ENCODE peak calls at places on chromosomes 3 and 15, in five cellular contexts. One of them, this sample, is unnamed.
A peak's percentile ranks its signal among the peaks of the same experiment; 100 is the strongest.

GRCh38 chr3:36843065-36844051 is 79.0 kb upstream of the DCLK3 start:
- DNase-seq in breast epithelium: no peak
- DNase-seq in activated T-helper 1 cell treated with anti-CD3 and anti-CD28 coated beads, Interleukin-12 subunit alpha, Interleukin-12 subunit beta, Interleukin-2, Interleukin-4 antibody, amounts not matched to agents 30 ng/mL and 10 ng/mL and 1 ng/mL, durations not matched to agents 14 hours and 24 hours and 36 hours: peak; percentile 28
- DNase-seq in NCI-H524: peak; percentile 75
- DNase-seq in COR-L47: no peak
- DNase-seq in this sample: peak; percentile 46

GRCh38 chr3:64291345-64291744 is 66.1 kb upstream of the PRICKLE2 start:
- DNase-seq in breast epithelium: no peak
- DNase-seq in activated T-helper 1 cell treated with anti-CD3 and anti-CD28 coated beads, Interleukin-12 subunit alpha, Interleukin-12 subunit beta, Interleukin-2, Interleukin-4 antibody, amounts not matched to agents 30 ng/mL and 10 ng/mL and 1 ng/mL, durations not matched to agents 14 hours and 24 hours and 36 hours: no peak
- DNase-seq in NCI-H524: no peak
- DNase-seq in COR-L47: no peak
- DNase-seq in this sample: no peak

GRCh38 chr3:124542483-124542882 is 187.8 kb upstream of the UMPS start:
- DNase-seq in breast epithelium: no peak
- DNase-seq in activated T-helper 1 cell treated with anti-CD3 and anti-CD28 coated beads, Interleukin-12 subunit alpha, Interleukin-12 subunit beta, Interleukin-2, Interleukin-4 antibody, amounts not matched to agents 30 ng/mL and 10 ng/mL and 1 ng/mL, durations not matched to agents 14 hours and 24 hours and 36 hours: no peak
- DNase-seq in NCI-H524: no peak
- DNase-seq in COR-L47: no peak
- DNase-seq in this sample: no peak

GRCh38 chr3:190825389-190826016 is 37.0 kb downstream of the GMNC start:
- DNase-seq in breast epithelium: no peak
- DNase-seq in activated T-helper 1 cell treated with anti-CD3 and anti-CD28 coated beads, Interleukin-12 subunit alpha, Interleukin-12 subunit beta, Interleukin-2, Interleukin-4 antibody, amounts not matched to agents 30 ng/mL and 10 ng/mL and 1 ng/mL, durations not matched to agents 14 hours and 24 hours and 36 hours: no peak
- DNase-seq in NCI-H524: no peak
- DNase-seq in COR-L47: no peak
- DNase-seq in this sample: no peak

GRCh38 chr3:182723596-182723995 is 69.7 kb upstream of the ATP11B start:
- DNase-seq in breast epithelium: no peak
- DNase-seq in activated T-helper 1 cell treated with anti-CD3 and anti-CD28 coated beads, Interleukin-12 subunit alpha, Interleukin-12 subunit beta, Interleukin-2, Interleukin-4 antibody, amounts not matched to agents 30 ng/mL and 10 ng/mL and 1 ng/mL, durations not matched to agents 14 hours and 24 hours and 36 hours: no peak
- DNase-seq in NCI-H524: no peak
- DNase-seq in COR-L47: no peak
- DNase-seq in this sample: no peak

GRCh38 chr15:66995257-66995656 is 70.1 kb upstream of the SMAD3 start:
- DNase-seq in breast epithelium: no peak
- DNase-seq in activated T-helper 1 cell treated with anti-CD3 and anti-CD28 coated beads, Interleukin-12 subunit alpha, Interleukin-12 subunit beta, Interleukin-2, Interleukin-4 antibody, amounts not matched to agents 30 ng/mL and 10 ng/mL and 1 ng/mL, durations not matched to agents 14 hours and 24 hours and 36 hours: no peak
- DNase-seq in NCI-H524: no peak
- DNase-seq in COR-L47: no peak
- DNase-seq in this sample: no peak

GRCh38 chr3:56930706-56931105 is 129.0 kb upstream of the ARHGEF3 start:
- DNase-seq in breast epithelium: no peak
- DNase-seq in activated T-helper 1 cell treated with anti-CD3 and anti-CD28 coated beads, Interleukin-12 subunit alpha, Interleukin-12 subunit beta, Interleukin-2, Interleukin-4 antibody, amounts not matched to agents 30 ng/mL and 10 ng/mL and 1 ng/mL, durations not matched to agents 14 hours and 24 hours and 36 hours: no peak
- DNase-seq in NCI-H524: no peak
- DNase-seq in COR-L47: no peak
- DNase-seq in this sample: no peak

GRCh38 chr3:156769661-156770654 is 56.2 kb upstream of the LEKR1 start:
- DNase-seq in breast epithelium: no peak
- DNase-seq in activated T-helper 1 cell treated with anti-CD3 and anti-CD28 coated beads, Interleukin-12 subunit alpha, Interleukin-12 subunit beta, Interleukin-2, Interleukin-4 antibody, amounts not matched to agents 30 ng/mL and 10 ng/mL and 1 ng/mL, durations not matched to agents 14 hours and 24 hours and 36 hours: no peak
- DNase-seq in NCI-H524: no peak
- DNase-seq in COR-L47: no peak
- DNase-seq in this sample: no peak

GRCh38 chr3:121809249-121809648 is 25.6 kb downstream of the IQCB1 start:
- DNase-seq in breast epithelium: no peak
- DNase-seq in activated T-helper 1 cell treated with anti-CD3 and anti-CD28 coated beads, Interleukin-12 subunit alpha, Interleukin-12 subunit beta, Interleukin-2, Interleukin-4 antibody, amounts not matched to agents 30 ng/mL and 10 ng/mL and 1 ng/mL, durations not matched to agents 14 hours and 24 hours and 36 hours: no peak
- DNase-seq in NCI-H524: no peak
- DNase-seq in COR-L47: no peak
- DNase-seq in this sample: no peak

GRCh38 chr15:57570994-57571393 is 20.7 kb upstream of the MYZAP start:
- DNase-seq in breast epithelium: no peak
- DNase-seq in activated T-helper 1 cell treated with anti-CD3 and anti-CD28 coated beads, Interleukin-12 subunit alpha, Interleukin-12 subunit beta, Interleukin-2, Interleukin-4 antibody, amounts not matched to agents 30 ng/mL and 10 ng/mL and 1 ng/mL, durations not matched to agents 14 hours and 24 hours and 36 hours: no peak
- DNase-seq in NCI-H524: no peak
- DNase-seq in COR-L47: no peak
- DNase-seq in this sample: no peak

GRCh38 chr3:178847170-178847569 is 224.4 kb downstream of the ZMAT3 start:
- DNase-seq in breast epithelium: no peak
- DNase-seq in activated T-helper 1 cell treated with anti-CD3 and anti-CD28 coated beads, Interleukin-12 subunit alpha, Interleukin-12 subunit beta, Interleukin-2, Interleukin-4 antibody, amounts not matched to agents 30 ng/mL and 10 ng/mL and 1 ng/mL, durations not matched to agents 14 hours and 24 hours and 36 hours: no peak
- DNase-seq in NCI-H524: no peak
- DNase-seq in COR-L47: no peak
- DNase-seq in this sample: no peak

GRCh38 chr3:11776346-11776745 is 70.3 kb downstream of the TAMM41 start:
- DNase-seq in breast epithelium: no peak
- DNase-seq in activated T-helper 1 cell treated with anti-CD3 and anti-CD28 coated beads, Interleukin-12 subunit alpha, Interleukin-12 subunit beta, Interleukin-2, Interleukin-4 antibody, amounts not matched to agents 30 ng/mL and 10 ng/mL and 1 ng/mL, durations not matched to agents 14 hours and 24 hours and 36 hours: no peak
- DNase-seq in NCI-H524: no peak
- DNase-seq in COR-L47: no peak
- DNase-seq in this sample: no peak

GRCh38 chr15:68403161-68403941 is 28.6 kb downstream of the ITGA11 start:
- DNase-seq in breast epithelium: no peak
- DNase-seq in activated T-helper 1 cell treated with anti-CD3 and anti-CD28 coated beads, Interleukin-12 subunit alpha, Interleukin-12 subunit beta, Interleukin-2, Interleukin-4 antibody, amounts not matched to agents 30 ng/mL and 10 ng/mL and 1 ng/mL, durations not matched to agents 14 hours and 24 hours and 36 hours: no peak
- DNase-seq in NCI-H524: no peak
- DNase-seq in COR-L47: no peak
- DNase-seq in this sample: no peak

GRCh38 chr3:182973047-182973446 is 7.3 kb downstream of the DCUN1D1 start:
- DNase-seq in breast epithelium: no peak
- DNase-seq in activated T-helper 1 cell treated with anti-CD3 and anti-CD28 coated beads, Interleukin-12 subunit alpha, Interleukin-12 subunit beta, Interleukin-2, Interleukin-4 antibody, amounts not matched to agents 30 ng/mL and 10 ng/mL and 1 ng/mL, durations not matched to agents 14 hours and 24 hours and 36 hours: no peak
- DNase-seq in NCI-H524: no peak
- DNase-seq in COR-L47: no peak
- DNase-seq in this sample: no peak

GRCh38 chr3:185257334-185257733 is 3.5 kb upstream of the EHHADH start:
- DNase-seq in breast epithelium: no peak
- DNase-seq in activated T-helper 1 cell treated with anti-CD3 and anti-CD28 coated beads, Interleukin-12 subunit alpha, Interleukin-12 subunit beta, Interleukin-2, Interleukin-4 antibody, amounts not matched to agents 30 ng/mL and 10 ng/mL and 1 ng/mL, durations not matched to agents 14 hours and 24 hours and 36 hours: no peak
- DNase-seq in NCI-H524: no peak
- DNase-seq in COR-L47: no peak
- DNase-seq in this sample: no peak

GRCh38 chr15:91922701-91923279 is 69.3 kb downstream of the SLCO3A1 start:
- DNase-seq in breast epithelium: no peak
- DNase-seq in activated T-helper 1 cell treated with anti-CD3 and anti-CD28 coated beads, Interleukin-12 subunit alpha, Interleukin-12 subunit beta, Interleukin-2, Interleukin-4 antibody, amounts not matched to agents 30 ng/mL and 10 ng/mL and 1 ng/mL, durations not matched to agents 14 hours and 24 hours and 36 hours: no peak
- DNase-seq in NCI-H524: no peak
- DNase-seq in COR-L47: peak; percentile 42
- DNase-seq in this sample: no peak

GRCh38 chr3:62405117-62405516 is 31.8 kb upstream of the FEZF2 start:
- DNase-seq in breast epithelium: no peak
- DNase-seq in activated T-helper 1 cell treated with anti-CD3 and anti-CD28 coated beads, Interleukin-12 subunit alpha, Interleukin-12 subunit beta, Interleukin-2, Interleukin-4 antibody, amounts not matched to agents 30 ng/mL and 10 ng/mL and 1 ng/mL, durations not matched to agents 14 hours and 24 hours and 36 hours: no peak
- DNase-seq in NCI-H524: no peak
- DNase-seq in COR-L47: no peak
- DNase-seq in this sample: no peak

GRCh38 chr15:101504866-101505609 is 15.5 kb upstream of the PCSK6 start:
- DNase-seq in breast epithelium: no peak
- DNase-seq in activated T-helper 1 cell treated with anti-CD3 and anti-CD28 coated beads, Interleukin-12 subunit alpha, Interleukin-12 subunit beta, Interleukin-2, Interleukin-4 antibody, amounts not matched to agents 30 ng/mL and 10 ng/mL and 1 ng/mL, durations not matched to agents 14 hours and 24 hours and 36 hours: no peak
- DNase-seq in NCI-H524: no peak
- DNase-seq in COR-L47: no peak
- DNase-seq in this sample: no peak

GRCh38 chr3:64351713-64352595 is 126.7 kb upstream of the PRICKLE2 start:
- DNase-seq in breast epithelium: no peak
- DNase-seq in activated T-helper 1 cell treated with anti-CD3 and anti-CD28 coated beads, Interleukin-12 subunit alpha, Interleukin-12 subunit beta, Interleukin-2, Interleukin-4 antibody, amounts not matched to agents 30 ng/mL and 10 ng/mL and 1 ng/mL, durations not matched to agents 14 hours and 24 hours and 36 hours: no peak
- DNase-seq in NCI-H524: peak; percentile 26
- DNase-seq in COR-L47: no peak
- DNase-seq in this sample: peak; percentile 71

GRCh38 chr15:69861331-69862171 is 236.2 kb downstream of the TLE3 start:
- DNase-seq in breast epithelium: no peak
- DNase-seq in activated T-helper 1 cell treated with anti-CD3 and anti-CD28 coated beads, Interleukin-12 subunit alpha, Interleukin-12 subunit beta, Interleukin-2, Interleukin-4 antibody, amounts not matched to agents 30 ng/mL and 10 ng/mL and 1 ng/mL, durations not matched to agents 14 hours and 24 hours and 36 hours: no peak
- DNase-seq in NCI-H524: peak; percentile 83
- DNase-seq in COR-L47: no peak
- DNase-seq in this sample: peak; percentile 22

GRCh38 chr3:58994746-58995330 is 55.0 kb downstream of the CFAP20DC start:
- DNase-seq in breast epithelium: no peak
- DNase-seq in activated T-helper 1 cell treated with anti-CD3 and anti-CD28 coated beads, Interleukin-12 subunit alpha, Interleukin-12 subunit beta, Interleukin-2, Interleukin-4 antibody, amounts not matched to agents 30 ng/mL and 10 ng/mL and 1 ng/mL, durations not matched to agents 14 hours and 24 hours and 36 hours: peak; percentile 9
- DNase-seq in NCI-H524: peak; percentile 66
- DNase-seq in COR-L47: peak; percentile 47
- DNase-seq in this sample: peak; percentile 87

GRCh38 chr3:107987036-107987557 is 103.7 kb downstream of the CD47 start:
- DNase-seq in breast epithelium: peak; percentile 77
- DNase-seq in activated T-helper 1 cell treated with anti-CD3 and anti-CD28 coated beads, Interleukin-12 subunit alpha, Interleukin-12 subunit beta, Interleukin-2, Interleukin-4 antibody, amounts not matched to agents 30 ng/mL and 10 ng/mL and 1 ng/mL, durations not matched to agents 14 hours and 24 hours and 36 hours: no peak
- DNase-seq in NCI-H524: peak; percentile 14
- DNase-seq in COR-L47: peak; percentile 71
- DNase-seq in this sample: peak; percentile 83

GRCh38 chr3:792651-793050 is 300.2 kb upstream of the CNTN6 start:
- DNase-seq in breast epithelium: no peak
- DNase-seq in activated T-helper 1 cell treated with anti-CD3 and anti-CD28 coated beads, Interleukin-12 subunit alpha, Interleukin-12 subunit beta, Interleukin-2, Interleukin-4 antibody, amounts not matched to agents 30 ng/mL and 10 ng/mL and 1 ng/mL, durations not matched to agents 14 hours and 24 hours and 36 hours: no peak
- DNase-seq in NCI-H524: no peak
- DNase-seq in COR-L47: no peak
- DNase-seq in this sample: no peak

GRCh38 chr3:190728574-190729246 is 133.8 kb downstream of the GMNC start:
- DNase-seq in breast epithelium: no peak
- DNase-seq in activated T-helper 1 cell treated with anti-CD3 and anti-CD28 coated beads, Interleukin-12 subunit alpha, Interleukin-12 subunit beta, Interleukin-2, Interleukin-4 antibody, amounts not matched to agents 30 ng/mL and 10 ng/mL and 1 ng/mL, durations not matched to agents 14 hours and 24 hours and 36 hours: no peak
- DNase-seq in NCI-H524: no peak
- DNase-seq in COR-L47: no peak
- DNase-seq in this sample: no peak

GRCh38 chr3:130480736-130481135 is 36.2 kb upstream of the COL6A6 start:
- DNase-seq in breast epithelium: no peak
- DNase-seq in activated T-helper 1 cell treated with anti-CD3 and anti-CD28 coated beads, Interleukin-12 subunit alpha, Interleukin-12 subunit beta, Interleukin-2, Interleukin-4 antibody, amounts not matched to agents 30 ng/mL and 10 ng/mL and 1 ng/mL, durations not matched to agents 14 hours and 24 hours and 36 hours: no peak
- DNase-seq in NCI-H524: peak; percentile 66
- DNase-seq in COR-L47: no peak
- DNase-seq in this sample: peak; percentile 62

This sample was measured in COLO829.